ENCODE peak calls at places on chromosomes 4 and X, in six cellular contexts. K is cardiac muscle cell; U is CD8-positive, alpha-beta T cell; Z is mammary epithelial cell; D is amygdala; H is Caco-2. O is an unnamed sample.

GRCh38 chrX:123087326-123087725 is 96.8 kb upstream of the GRIA3 start:
- DNase-seq in K (no peak), U (no peak), Z (peak), D (no peak), H (peak), O (no peak)

GRCh38 chr4:105191621-105192210 is 45.0 kb downstream of the TET2 start:
- DNase-seq in K (peak), U (no peak), Z (peak), D (no peak), H (no peak), O (no peak)

GRCh38 chr4:98522603-98523395 is 135.6 kb downstream of the TSPAN5 start:
- DNase-seq in K (peak), U (no peak), Z (peak), D (no peak), H (no peak), O (no peak)

GRCh38 chrX:54413753-54414152 is 26.5 kb upstream of the TSR2 start:
- DNase-seq in K (peak), U (no peak), Z (no peak), D (no peak), H (no peak), O (no peak)

GRCh38 chr4:165779950-165780670 is 92.9 kb upstream of the TLL1 start:
- DNase-seq in K (peak), U (no peak), Z (no peak), D (no peak), H (no peak), O (no peak)

GRCh38 chr4:29081230-29081955 is 1638.8 kb upstream of the PCDH7 start:
- DNase-seq in K (peak), U (no peak), Z (no peak), D (no peak), H (no peak), O (no peak)

GRCh38 chrX:68831405-68832100 is 2.7 kb downstream of the EFNB1 start:
- DNase-seq in K (no peak), U (peak), Z (no peak), D (no peak), H (no peak), O (no peak)

GRCh38 chr4:54036184-54036583 is 28.2 kb downstream of the CHIC2 start:
- DNase-seq in K (no peak), U (no peak), Z (no peak), D (no peak), H (no peak), O (no peak)